ENCODE peak calls at places on chromosomes 4 and X, in ten cellular contexts. F is tibial nerve, C is fibroblast of lung, A is H1, V is cardiac muscle cell, L is IMR-90, S is tibial artery, U is stomach, D is heart left ventricle, N is PC-9. Z is an unnamed sample.

GRCh38 chr4:135515295-135515694 is 1313.7 kb upstream of the PABPC4L start:
- DNase-seq in F (no peak), C (peak; percentile 44), A (no peak), V (no peak), L (no peak), S (no peak), U (no peak), D (no peak), N (no peak), Z (no peak)

GRCh38 chrX:18674417-18674787 is 2.5 kb upstream of the RS1 start:
- DNase-seq in F (no peak), C (no peak), A (no peak), V (no peak), L (no peak), S (peak; percentile 63), U (peak; percentile 27), D (peak; percentile 11), N (peak; percentile 2), Z (peak; percentile 25)

GRCh38 chr4:35963969-35964515 is 280.3 kb downstream of the ARAP2 start:
- DNase-seq in F (no peak), C (peak; percentile 71), A (no peak), V (no peak), L (no peak), S (no peak), U (no peak), D (no peak), N (no peak), Z (no peak)

GRCh38 chr4:55865228-55865806 is 11.9 kb downstream of the EXOC1 start:
- DNase-seq in F (no peak), C (peak; percentile 70), A (no peak), V (no peak), L (peak; percentile 71), S (no peak), U (no peak), D (no peak), N (no peak), Z (no peak)

GRCh38 chrX:85243761-85244410 is at the start of the genes SATL1 and ZNF711:
- DNase-seq in F (no peak), C (peak; percentile 73), A (peak; percentile 64), V (peak; percentile 91), L (peak; percentile 51), S (peak; percentile 61), U (peak; percentile 42), D (peak; percentile 10), N (peak; percentile 0), Z (peak; percentile 54)

GRCh38 chr4:111512081-111512774 is 633.0 kb upstream of the FAM241A start:
- DNase-seq in F (no peak), C (peak; percentile 95), A (no peak), V (no peak), L (peak; percentile 95), S (no peak), U (no peak), D (no peak), N (peak; percentile 1), Z (no peak)

GRCh38 chr4:6074723-6075122 is 56.5 kb upstream of the C4orf50 start:
- DNase-seq in F (no peak), C (no peak), A (no peak), V (no peak), L (no peak), S (no peak), U (no peak), D (no peak), N (no peak), Z (no peak)

GRCh38 chr4:186727149-186727976 is 3.7 kb upstream of the FAT1 start:
- DNase-seq in F (no peak), C (peak; percentile 50), A (no peak), V (peak; percentile 31), L (peak; percentile 47), S (no peak), U (no peak), D (no peak), N (no peak), Z (no peak)

GRCh38 chr4:180751009-180751408 is 1492.2 kb upstream of the TENM3 start:
- DNase-seq in F (no peak), C (peak; percentile 92), A (no peak), V (no peak), L (peak; percentile 81), S (no peak), U (no peak), D (no peak), N (no peak), Z (no peak)

GRCh38 chr4:112321768-112322684 is 24.9 kb downstream of the ALPK1 start:
- DNase-seq in F (peak; percentile 86), C (peak; percentile 27), A (no peak), V (peak; percentile 69), L (peak; percentile 60), S (no peak), U (peak; percentile 73), D (peak; percentile 46), N (peak; percentile 25), Z (peak; percentile 73)

GRCh38 chr4:100569196-100569595 is 51.4 kb upstream of the EMCN start:
- DNase-seq in F (no peak), C (no peak), A (no peak), V (no peak), L (no peak), S (no peak), U (no peak), D (no peak), N (no peak), Z (no peak)

GRCh38 chr4:93776386-93777080 is 52.0 kb upstream of the ATOH1 start:
- DNase-seq in F (no peak), C (peak; percentile 49), A (no peak), V (no peak), L (peak; percentile 23), S (no peak), U (no peak), D (no peak), N (no peak), Z (no peak)

DNA sequence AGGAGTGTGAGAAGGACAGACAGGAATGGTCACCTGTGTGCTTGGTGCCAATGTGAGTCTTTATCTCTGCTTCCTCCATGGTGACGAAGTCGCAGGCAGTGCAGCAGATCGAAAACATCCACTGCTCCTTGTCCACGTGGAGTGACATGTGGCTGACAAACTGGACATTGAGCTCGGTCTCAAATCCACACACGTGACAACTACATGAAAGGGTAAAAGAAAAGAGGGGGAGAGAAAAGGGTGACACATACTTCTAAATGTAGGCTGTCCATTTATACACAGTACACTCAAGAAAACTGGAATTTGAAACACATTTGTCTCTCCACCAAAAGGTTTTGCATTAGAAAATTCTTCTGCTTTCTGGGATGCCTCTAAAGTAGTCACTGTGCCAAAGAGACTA is 94.5 kb downstream of the C4orf51 start:
- DNase-seq in F (no peak), C (no peak), A (no peak), V (no peak), L (no peak), S (no peak), U (no peak), D (no peak), N (no peak), Z (no peak)
- TF ChIP-seq CTCF in F (no peak), C (no peak), A (no peak), V (no peak), L (no peak), S (no peak), U (no peak), D (no peak), N (no peak), Z (no peak)

GRCh38 chr4:107894138-107894603 is 37.2 kb upstream of the CYP2U1 start:
- DNase-seq in F (no peak), C (no peak), A (no peak), V (no peak), L (no peak), S (no peak), U (no peak), D (no peak), N (no peak), Z (no peak)

GRCh38 chr4:107890779-107891178 is 40.6 kb upstream of the CYP2U1 start:
- DNase-seq in F (no peak), C (no peak), A (peak; percentile 29), V (no peak), L (no peak), S (no peak), U (no peak), D (no peak), N (no peak), Z (no peak)

GRCh38 chr4:107896158-107896645 is 35.1 kb upstream of the CYP2U1 start:
- DNase-seq in F (no peak), C (peak; percentile 100), A (no peak), V (no peak), L (peak; percentile 97), S (no peak), U (no peak), D (no peak), N (peak; percentile 44), Z (no peak)

GRCh38 chr4:107891299-107891698 is 40.0 kb upstream of the CYP2U1 start:
- DNase-seq in F (no peak), C (no peak), A (no peak), V (no peak), L (no peak), S (no peak), U (no peak), D (no peak), N (no peak), Z (no peak)

GRCh38 chr4:107893171-107894137 is 37.9 kb upstream of the CYP2U1 start:
- DNase-seq in F (no peak), C (no peak), A (no peak), V (no peak), L (peak; percentile 8), S (no peak), U (no peak), D (no peak), N (no peak), Z (no peak)
- H3K9me3 ChIP-seq in F (no peaks in the 10 kb centered on the region), C (no peaks in the 10 kb centered on the region), A (peaks cover 11% of the 10 kb centered on the region), V (no peaks in the 10 kb centered on the region), L (no peaks in the 10 kb centered on the region), S (no peaks in the 10 kb centered on the region), U (no peaks in the 10 kb centered on the region), D (peaks cover 9% of the 10 kb centered on the region), N (no peaks in the 10 kb centered on the region), Z (peaks cover 3% of the 10 kb centered on the region)

GRCh38 chrX:49879656-49880277 is 483 bp downstream of the USP27X start:
- DNase-seq in F (no peak), C (peak; percentile 1), A (no peak), V (peak; percentile 32), L (peak; percentile 1), S (no peak), U (no peak), D (no peak), N (no peak), Z (no peak)

GRCh38 chrX:49878834-49879655 is at the start of gene USP27X:
- DNase-seq in F (peak; percentile 61), C (peak; percentile 79), A (peak; percentile 17), V (peak; percentile 81), L (peak; percentile 81), S (peak; percentile 88), U (peak; percentile 81), D (peak; percentile 74), N (peak; percentile 66), Z (peak; percentile 81)

GRCh38 chrX:49880668-49881067 is 1.4 kb downstream of the USP27X start:
- DNase-seq in F (no peak), C (no peak), A (no peak), V (no peak), L (no peak), S (no peak), U (no peak), D (no peak), N (no peak), Z (no peak)

GRCh38 chrX:49884290-49884862 is 5.1 kb downstream of the USP27X start:
- DNase-seq in F (peak; percentile 57), C (peak; percentile 16), A (peak; percentile 19), V (peak; percentile 62), L (peak; percentile 35), S (peak; percentile 64), U (peak; percentile 67), D (peak; percentile 27), N (peak; percentile 14), Z (peak; percentile 70)
- TF ChIP-seq CTCF in F (peak; percentile 50), C (peak; percentile 57), A (peak; percentile 69), V (peak; percentile 78), L (peak; percentile 64), S (peak; percentile 39), U (peak; percentile 49), D (peak; percentile 72), N (peak; percentile 63), Z (peak; percentile 60)

GRCh38 chr4:71992571-71992970 is 39.2 kb upstream of the NPFFR2 start:
- DNase-seq in F (no peak), C (peak; percentile 85), A (no peak), V (no peak), L (no peak), S (no peak), U (no peak), D (no peak), N (no peak), Z (no peak)
- H3K9me3 ChIP-seq in F (no peaks in the 10 kb centered on the region), C (no peaks in the 10 kb centered on the region), A (peaks cover 10% of the 10 kb centered on the region), V (no peaks in the 10 kb centered on the region), L (no peaks in the 10 kb centered on the region), S (peaks cover 4% of the 10 kb centered on the region), U (peaks cover 18% of the 10 kb centered on the region), D (peaks cover 30% of the 10 kb centered on the region), N (no peaks in the 10 kb centered on the region), Z (peaks cover 14% of the 10 kb centered on the region)

Z was measured in transverse colon.